ENCODE peak calls at places on chromosome 5, in eight cellular contexts. L is psoas muscle, M is left lung, C is IMR-90, B is astrocyte, J is AG09309, I is lower lobe of right lung, Y is activated B cell treated with CpG ODN at 0.5 μM for 24 hours. G is an unnamed sample.

GRCh38 chr5:499233-500209 is 24.7 kb downstream of the SLC9A3 start:
- DNase-seq in J (no peak), Y (no peak), M (no peak), B (no peak), I (no peak), L (no peak), C (no peak), G (peak)

GRCh38 chr5:141713616-141714309 is 31.7 kb upstream of the ARAP3 start:
- DNase-seq in I (no peak), J (no peak), Y (no peak), M (no peak), L (no peak), B (peak), C (no peak), G (no peak)

GRCh38 chr5:59582746-59583145 is 310.8 kb downstream of the PDE4D start:
- DNase-seq in J (no peak), Y (no peak), I (no peak), M (no peak), L (no peak), B (no peak), C (no peak), G (no peak)

GRCh38 chr5:1298067-1298551 is 3.2 kb upstream of the TERT start:
- DNase-seq in L (no peak), J (no peak), C (no peak), I (peak), B (no peak), M (peak), Y (peak), G (no peak)

GRCh38 chr5:149391524-149391923 is 12.4 kb upstream of the IL17B start:
- DNase-seq in M (no peak), J (no peak), B (no peak), I (no peak), C (no peak), Y (no peak), L (no peak), G (peak)

GRCh38 chr5:111254613-111255012 is 30.4 kb downstream of the CAMK4 start:
- DNase-seq in C (peak), I (no peak), L (no peak), M (no peak), B (peak), J (no peak), Y (no peak), G (no peak)

GRCh38 chr5:67802766-67803165 is 412.8 kb upstream of the PIK3R1 start:
- DNase-seq in L (no peak), B (no peak), I (no peak), Y (no peak), M (no peak), J (no peak), C (no peak), G (no peak)

GRCh38 chr5:37721447-37721871 is 118.4 kb downstream of the GDNF start:
- DNase-seq in C (peak), J (no peak), L (no peak), M (no peak), B (peak), Y (no peak), I (no peak), G (no peak)

GRCh38 chr5:112228672-112229071 is 190.4 kb downstream of the EPB41L4A start:
- DNase-seq in J (no peak), I (peak), Y (no peak), M (peak), L (peak), C (peak), B (peak), G (no peak)

GRCh38 chr5:102049517-102049916 is 246.6 kb downstream of the SLCO4C1 start:
- DNase-seq in B (no peak), J (no peak), M (no peak), C (no peak), L (no peak), Y (no peak), I (no peak), G (no peak)

DNA sequence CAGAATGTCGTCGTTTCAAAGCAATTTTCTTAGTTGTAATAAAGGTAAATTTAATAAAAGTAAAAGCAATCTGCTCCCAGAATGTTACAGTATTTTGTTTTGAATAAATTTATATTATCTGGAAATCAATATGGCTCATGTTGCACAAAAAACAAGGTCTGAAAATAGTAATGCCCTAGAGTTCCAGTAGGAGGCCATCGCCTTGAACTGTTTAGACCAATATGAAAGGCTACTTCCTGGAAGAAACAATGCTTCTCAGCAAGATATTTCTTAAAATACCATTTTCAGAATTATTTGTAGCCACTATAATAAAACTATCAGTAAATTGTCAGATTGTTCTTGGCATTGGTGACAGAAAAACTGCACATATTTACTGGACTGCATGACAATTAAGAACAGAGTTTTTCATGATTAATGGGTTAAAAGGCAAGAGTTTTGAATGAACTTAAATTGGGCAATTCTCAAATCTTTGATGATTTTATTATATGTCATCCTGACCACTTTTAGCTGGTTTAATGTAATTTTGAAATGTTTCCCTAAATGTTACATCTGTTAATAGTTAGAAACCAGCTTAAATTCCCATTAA is 153.2 kb downstream of the COMMD10 start:
- DNase-seq in I (no peak), L (no peak), C (no peak), Y (no peak), J (no peak), B (no peak), M (no peak), G (no peak)
- TF ChIP-seq CTCF in I (no peak), L (no peak), C (peak), Y (no peak), J (peak), B (no peak), M (no peak), G (peak)

GRCh38 chr5:168870914-168871313 is 291.7 kb upstream of the PANK3 start:
- DNase-seq in C (no peak), I (no peak), M (no peak), Y (no peak), L (no peak), J (no peak), B (no peak), G (peak)

GRCh38 chr5:168867271-168867670 is 288.1 kb upstream of the PANK3 start:
- DNase-seq in J (no peak), I (no peak), Y (no peak), B (no peak), L (no peak), M (no peak), C (no peak), G (no peak)

GRCh38 chr5:168865973-168866372 is 286.8 kb upstream of the PANK3 start:
- DNase-seq in L (no peak), Y (no peak), C (no peak), I (no peak), B (no peak), J (no peak), M (no peak), G (peak)

GRCh38 chr5:168872246-168872645 is 293.1 kb upstream of the PANK3 start:
- DNase-seq in J (no peak), L (no peak), Y (no peak), C (no peak), M (no peak), B (no peak), I (no peak), G (no peak)

DNA sequence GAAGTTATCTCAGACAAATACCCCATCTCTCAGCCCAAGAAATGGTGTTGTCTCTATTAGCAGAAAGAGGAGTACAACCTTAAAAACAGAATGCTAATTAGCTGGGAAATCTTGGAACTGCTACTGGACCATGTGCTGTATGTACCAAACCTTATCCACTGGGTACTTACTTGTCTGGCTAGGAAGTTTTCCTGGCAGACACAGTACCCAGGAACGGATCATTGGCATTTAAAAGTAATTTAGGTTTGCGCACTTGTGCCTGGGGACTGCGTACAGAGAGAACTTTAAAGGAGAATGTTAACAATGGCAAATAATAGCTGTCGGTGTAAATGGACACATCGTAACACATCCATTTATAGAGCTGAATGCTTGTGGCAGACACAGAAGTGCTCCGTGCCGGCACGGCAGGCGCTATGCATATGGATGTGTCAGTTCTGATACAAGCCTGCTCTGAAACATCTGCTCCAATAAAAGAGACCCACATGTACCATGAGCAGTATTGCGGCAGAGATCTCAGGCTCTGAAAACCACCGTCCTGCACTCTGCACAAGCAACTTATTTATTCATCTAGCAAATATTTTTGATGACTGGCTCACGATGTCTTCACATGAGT is 290.6 kb upstream of the PANK3 start:
- DNase-seq in J (peak), B (peak), M (no peak), C (no peak), I (no peak), L (no peak), Y (no peak), G (no peak)
- TF ChIP-seq CTCF in J (no peak), B (no peak), M (no peak), C (no peak), I (no peak), L (no peak), Y (no peak), G (no peak)

GRCh38 chr5:109529987-109530386 is 120.2 kb upstream of the PJA2 start:
- DNase-seq in M (no peak), B (no peak), I (no peak), Y (no peak), L (no peak), C (no peak), J (no peak), G (no peak)
- TF ChIP-seq CTCF in M (no peak), B (no peak), I (no peak), Y (no peak), L (no peak), C (no peak), J (no peak), G (no peak)

GRCh38 chr5:173397531-173397930 is 69.3 kb upstream of the STC2 start:
- DNase-seq in B (no peak), C (no peak), I (no peak), M (no peak), J (no peak), Y (no peak), L (no peak), G (no peak)

GRCh38 chr5:173395933-173396308 is 67.7 kb upstream of the STC2 start:
- DNase-seq in I (no peak), L (no peak), J (no peak), Y (no peak), B (no peak), C (no peak), M (no peak), G (no peak)

GRCh38 chr5:173394701-173395100 is 66.5 kb upstream of the STC2 start:
- DNase-seq in B (no peak), J (no peak), C (peak), L (no peak), I (no peak), M (no peak), Y (no peak), G (no peak)

GRCh38 chr5:173396311-173396993 is 68.2 kb upstream of the STC2 start:
- DNase-seq in I (no peak), B (no peak), Y (no peak), M (no peak), J (no peak), C (no peak), L (no peak), G (peak)

DNA sequence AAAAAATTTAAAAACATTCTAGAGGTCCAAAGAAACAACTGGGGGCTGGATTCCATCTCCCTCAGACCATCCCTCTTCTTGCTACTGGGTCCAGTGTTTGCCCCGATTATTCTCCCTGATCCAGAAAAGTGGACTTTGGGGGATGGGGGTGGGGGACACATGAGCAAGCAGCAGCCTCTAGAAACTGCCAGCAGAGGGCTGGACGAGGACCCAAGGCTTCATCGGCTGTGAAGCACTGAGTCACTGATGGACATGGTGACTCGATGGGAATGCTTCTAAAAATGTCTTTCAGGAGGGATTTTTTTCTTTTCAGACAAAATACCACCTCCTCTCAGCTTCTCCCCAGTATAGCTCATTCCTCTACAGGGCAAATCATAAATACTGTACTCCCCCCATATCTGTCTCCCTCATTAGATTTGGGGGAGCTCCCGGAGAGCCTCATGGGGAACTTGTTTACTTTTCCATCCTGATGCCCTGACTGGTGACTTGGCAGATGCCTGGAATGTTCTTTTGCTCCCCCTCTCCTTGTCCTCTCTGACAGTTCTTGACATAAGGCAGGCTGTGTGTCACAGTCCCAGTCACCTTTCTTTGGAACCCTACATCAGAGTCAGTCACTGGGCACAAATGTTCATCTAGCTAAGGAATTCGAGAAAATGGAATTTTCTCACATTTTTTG is 67.2 kb upstream of the STC2 start:
- DNase-seq in M (no peak), C (peak), B (peak), I (no peak), L (no peak), Y (no peak), J (peak), G (no peak)
- TF ChIP-seq CTCF in M (no peak), C (peak), B (peak), I (no peak), L (no peak), Y (no peak), J (peak), G (no peak)